ENCODE peak calls at places on chromosomes 4 and X, in four cellular contexts. N is NCI-H187 treated with DMSO at 0.1 percent for 48 hours, K is memory B cell, B is mucosa of gallbladder. T is an unnamed sample.

GRCh38 chrX:110120025-110120424 is 117.1 kb downstream of the TMEM164 start:
- DNase-seq in N (no peak), K (no peak), B (no peak), T (no peak)

GRCh38 chr4:7762376-7763040 is 177.2 kb downstream of the AFAP1 start:
- DNase-seq in N (no peak), K (no peak), B (no peak), T (no peak)

GRCh38 chr4:105140684-105141490 is 5.8 kb upstream of the TET2 start:
- DNase-seq in N (no peak), K (peak; percentile 31), B (no peak), T (no peak)

GRCh38 chr4:20203508-20203907 is 48.2 kb upstream of the SLIT2 start:
- DNase-seq in N (no peak), K (no peak), B (no peak), T (no peak)

GRCh38 chr4:185841451-185841850 is 29.5 kb upstream of the SORBS2 start:
- DNase-seq in N (no peak), K (no peak), B (no peak), T (no peak)

GRCh38 chrX:55579115-55579514 is 44.1 kb upstream of the FOXR2 start:
- DNase-seq in N (no peak), K (no peak), B (no peak), T (no peak)

GRCh38 chr4:3416270-3416669 is 25.5 kb upstream of the HGFAC start:
- DNase-seq in N (no peak), K (no peak), B (no peak), T (no peak)

GRCh38 chrX:151776936-151777335 is 42.4 kb downstream of the CNGA2 start:
- DNase-seq in N (no peak), K (no peak), B (no peak), T (no peak)

GRCh38 chrX:7586126-7586525 is 256.8 kb upstream of the VCX start:
- DNase-seq in N (peak; percentile 6), K (no peak), B (peak; percentile 10), T (no peak)

GRCh38 chr4:20422398-20422797 is 170.7 kb downstream of the SLIT2 start:
- DNase-seq in N (peak; percentile 81), K (no peak), B (peak; percentile 48), T (peak; percentile 22)

GRCh38 chr4:156732634-156733033 is 239.0 kb downstream of the PDGFC start:
- DNase-seq in N (no peak), K (no peak), B (no peak), T (no peak)

GRCh38 chr4:28639747-28640146 is 1779.1 kb downstream of the STIM2 start:
- DNase-seq in N (no peak), K (no peak), B (no peak), T (no peak)

GRCh38 chrX:71859637-71860036 is 51.0 kb upstream of the NHSL2 start:
- DNase-seq in N (no peak), K (peak; percentile 12), B (peak; percentile 31), T (no peak)

GRCh38 chr4:185591679-185592141 is 56.4 kb upstream of the PDLIM3 start:
- DNase-seq in N (no peak), K (no peak), B (no peak), T (no peak)

GRCh38 chr4:156931267-156931666 is 40.3 kb downstream of the PDGFC start:
- DNase-seq in N (no peak), K (no peak), B (no peak), T (no peak)

GRCh38 chr4:14513471-14513870 is 488.8 kb upstream of the CPEB2 start:
- DNase-seq in N (no peak), K (no peak), B (no peak), T (no peak)

GRCh38 chrX:154457491-154458115 is 478 bp upstream of the PLXNA3 start:
- DNase-seq in N (no peak), K (no peak), B (no peak), T (no peak)

GRCh38 chr4:179530953-179531352 is 2088.7 kb upstream of the AGA start:
- DNase-seq in N (no peak), K (no peak), B (no peak), T (no peak)

GRCh38 chrX:102746134-102746584 is 25.6 kb downstream of the GPRASP3 start:
- DNase-seq in N (no peak), K (peak; percentile 10), B (peak; percentile 24), T (no peak)

GRCh38 chr4:99572527-99573240 is 1.9 kb upstream of the MTTP start:
- DNase-seq in N (no peak), K (no peak), B (no peak), T (no peak)

GRCh38 chrX:71909956-71910355 is 689 bp upstream of the NHSL2 start:
- DNase-seq in N (no peak), K (no peak), B (no peak), T (no peak)

GRCh38 chr4:150366487-150366999 is 215.4 kb upstream of the MAB21L2 start:
- DNase-seq in N (peak; percentile 96), K (no peak), B (no peak), T (peak; percentile 82)

GRCh38 chr4:20298986-20299385 is 47.3 kb downstream of the SLIT2 start:
- DNase-seq in N (no peak), K (no peak), B (no peak), T (no peak)

GRCh38 chr4:24094726-24095125 is 204.9 kb upstream of the PPARGC1A start:
- DNase-seq in N (no peak), K (no peak), B (no peak), T (no peak)

GRCh38 chr4:74032064-74032463 is 6.4 kb downstream of the CXCL3 start:
- DNase-seq in N (no peak), K (no peak), B (no peak), T (no peak)

GRCh38 chrX:22589845-22590244 is 317.1 kb downstream of the CBLL2 start:
- DNase-seq in N (no peak), K (no peak), B (no peak), T (no peak)

GRCh38 chr4:48588230-48588943 is 98.3 kb downstream of the ZAR1 start:
- DNase-seq in N (no peak), K (no peak), B (no peak), T (no peak)

GRCh38 chr4:143046454-143046853 is 138.3 kb upstream of the USP38 start:
- DNase-seq in N (no peak), K (no peak), B (no peak), T (no peak)